ENCODE peak calls at places on chromosomes 12 and 14, in eight cellular contexts. Q is left ventricle myocardium inferior, U is fibroblast of the aortic adventitia, F is IMR-90, V is astrocyte, I is foreskin fibroblast, N is lower lobe of right lung, T is PC-3. P is an unnamed sample.

GRCh38 chr14:69741055-69741454 is 25.9 kb upstream of the SRSF5 start:
- DNase-seq in Q (no peak), U (no peak), F (no peak), V (no peak), I (no peak), N (no peak), T (peak; percentile 92), P (no peak)

GRCh38 chr12:14430394-14430986 is 65.0 kb downstream of the ATF7IP start:
- DNase-seq in Q (no peak), U (no peak), F (no peak), V (no peak), I (no peak), N (no peak), T (no peak), P (no peak)

GRCh38 chr12:130708648-130709047 is 7.5 kb downstream of the RIMBP2 start:
- DNase-seq in Q (no peak), U (no peak), F (no peak), V (no peak), I (no peak), N (no peak), T (no peak), P (no peak)

GRCh38 chr12:79424109-79424721 is 266.5 kb downstream of the PAWR start:
- DNase-seq in Q (no peak), U (peak; percentile 94), F (peak; percentile 95), V (peak; percentile 97), I (peak; percentile 88), N (no peak), T (peak; percentile 97), P (peak; percentile 95)

GRCh38 chr14:83816755-83817154 is 1713.2 kb upstream of the FLRT2 start:
- DNase-seq in Q (no peak), U (no peak), F (peak; percentile 74), V (no peak), I (peak; percentile 42), N (no peak), T (peak; percentile 64), P (no peak)

GRCh38 chr12:131057722-131058515 is 104.2 kb downstream of the ADGRD1 start:
- DNase-seq in Q (no peak), U (no peak), F (no peak), V (no peak), I (no peak), N (no peak), T (no peak), P (no peak)

GRCh38 chr14:74510955-74511354 is 17.4 kb downstream of the ISCA2 start:
- DNase-seq in Q (no peak), U (peak; percentile 64), F (peak; percentile 81), V (peak; percentile 52), I (peak; percentile 94), N (peak; percentile 31), T (peak; percentile 70), P (no peak)

GRCh38 chr12:94100254-94100653 is 48.1 kb upstream of the PLXNC1 start:
- DNase-seq in Q (no peak), U (peak; percentile 21), F (peak; percentile 58), V (peak; percentile 91), I (no peak), N (no peak), T (peak; percentile 95), P (no peak)

GRCh38 chr12:2804390-2805145 is 7.9 kb upstream of the ITFG2 start:
- DNase-seq in Q (peak; percentile 76), U (peak; percentile 79), F (peak; percentile 82), V (peak; percentile 62), I (peak; percentile 85), N (no peak), T (peak; percentile 15), P (no peak)

GRCh38 chr14:24439830-24440605 is 2.6 kb downstream of the SDR39U1 start:
- DNase-seq in Q (no peak), U (peak; percentile 31), F (no peak), V (no peak), I (no peak), N (no peak), T (no peak), P (no peak)

GRCh38 chr14:95315156-95315555 is 4.6 kb downstream of the CLMN start:
- DNase-seq in Q (no peak), U (no peak), F (no peak), V (no peak), I (no peak), N (peak; percentile 34), T (no peak), P (no peak)

GRCh38 chr14:89349196-89350008 is 67.6 kb downstream of the FOXN3 start:
- DNase-seq in Q (no peak), U (no peak), F (no peak), V (peak; percentile 41), I (no peak), N (no peak), T (no peak), P (no peak)

GRCh38 chr14:89344871-89345270 is 72.2 kb downstream of the FOXN3 start:
- DNase-seq in Q (no peak), U (no peak), F (no peak), V (no peak), I (no peak), N (no peak), T (no peak), P (no peak)

GRCh38 chr14:89348726-89349125 is 68.3 kb downstream of the FOXN3 start:
- DNase-seq in Q (no peak), U (no peak), F (no peak), V (no peak), I (no peak), N (no peak), T (no peak), P (no peak)

GRCh38 chr14:89351364-89351957 is 65.6 kb downstream of the FOXN3 start:
- DNase-seq in Q (no peak), U (peak; percentile 33), F (peak; percentile 42), V (peak; percentile 34), I (peak; percentile 36), N (peak; percentile 56), T (no peak), P (no peak)

GRCh38 chr14:89347885-89348284 is 69.1 kb downstream of the FOXN3 start:
- DNase-seq in Q (no peak), U (no peak), F (no peak), V (no peak), I (no peak), N (no peak), T (no peak), P (no peak)
- H3K4me3 ChIP-seq in Q (no peak overlapping the region), U (no peak overlapping the region), F (no peak overlapping the region), V (no peak overlapping the region), I (no peak overlapping the region), N (no peak overlapping the region), T (no peak overlapping the region), P (no peak overlapping the region)

DNA sequence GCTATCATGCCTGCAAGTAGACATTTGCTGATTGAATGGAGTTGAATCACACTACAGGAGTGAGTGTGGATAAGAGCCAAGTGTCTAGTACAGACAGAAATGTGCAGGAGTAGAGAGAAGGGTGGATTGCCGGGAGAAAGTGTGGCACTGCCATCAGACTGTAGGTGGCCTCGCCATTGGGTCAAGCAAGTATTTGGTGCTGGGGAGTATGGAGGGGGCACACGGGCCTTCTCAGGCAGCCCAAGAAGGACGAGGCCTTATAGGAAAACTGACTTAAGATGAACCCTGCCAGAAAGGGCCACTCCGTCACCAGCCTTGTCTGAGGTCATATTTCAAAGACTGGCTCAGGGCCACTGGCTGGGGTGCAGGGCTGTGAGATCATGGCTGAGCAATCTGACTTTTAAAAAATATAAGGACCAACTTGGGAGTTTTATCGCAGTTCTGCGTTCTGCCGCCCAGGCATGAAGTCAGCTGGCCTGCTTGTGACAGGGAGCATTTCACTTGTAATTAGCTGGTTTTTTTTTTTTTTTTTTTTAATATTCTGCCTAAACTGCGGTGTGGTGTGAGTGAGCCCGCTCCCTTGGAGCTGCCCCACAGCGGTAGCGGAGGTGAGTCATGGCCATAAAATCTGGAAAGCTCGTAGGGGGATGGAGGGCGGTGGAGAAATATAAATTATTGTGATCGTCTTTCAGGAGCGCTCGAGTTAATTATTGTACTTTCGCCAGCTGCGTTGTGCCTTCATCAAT is 231.7 kb downstream of the C12orf75 start:
- DNase-seq in Q (peak; percentile 30), U (peak; percentile 86), F (peak; percentile 90), V (peak; percentile 89), I (peak; percentile 25), N (no peak), T (peak; percentile 96), P (peak; percentile 15)
- H3K4me3 ChIP-seq in Q (no peak overlapping the region), U (peak overlapping the region; percentile 9), F (peak overlapping the region; percentile 5), V (peak overlapping the region; percentile 53), I (no peak overlapping the region), N (no peak overlapping the region), T (peak overlapping the region; percentile 60), P (no peak overlapping the region)

GRCh38 chr12:108598553-108599250 is 818 bp upstream of the TMEM119 start:
- DNase-seq in Q (no peak), U (no peak), F (no peak), V (no peak), I (no peak), N (no peak), T (no peak), P (no peak)

GRCh38 chr12:108595711-108596647 is 1.9 kb downstream of the TMEM119 start:
- DNase-seq in Q (no peak), U (no peak), F (no peak), V (no peak), I (peak; percentile 59), N (no peak), T (no peak), P (no peak)

GRCh38 chr12:108597559-108598471 is at the start of gene TMEM119:
- DNase-seq in Q (peak; percentile 39), U (peak; percentile 77), F (peak; percentile 37), V (no peak), I (peak; percentile 92), N (no peak), T (no peak), P (peak; percentile 36)

GRCh38 chr12:108594960-108595710 is 2.7 kb downstream of the TMEM119 start:
- DNase-seq in Q (no peak), U (no peak), F (no peak), V (no peak), I (no peak), N (no peak), T (no peak), P (no peak)

GRCh38 chr12:108596854-108597558 is 878 bp downstream of the TMEM119 start:
- DNase-seq in Q (no peak), U (no peak), F (no peak), V (no peak), I (peak; percentile 42), N (no peak), T (no peak), P (no peak)
- H3K4me3 ChIP-seq in Q (peak overlapping the region; percentile 43), U (peak overlapping the region; percentile 93), F (peak overlapping the region; percentile 38), V (peak overlapping the region; percentile 52), I (peak overlapping the region; percentile 100), N (peak overlapping the region; percentile 44), T (no peak overlapping the region), P (peak overlapping the region; percentile 62)

GRCh38 chr12:113358381-113359132 is at the start of gene PLBD2:
- DNase-seq in Q (peak; percentile 95), U (peak; percentile 89), F (peak; percentile 89), V (peak; percentile 81), I (peak; percentile 97), N (peak; percentile 97), T (peak; percentile 93), P (peak; percentile 52)

GRCh38 chr12:113359133-113359938 is 949 bp downstream of the PLBD2 start:
- DNase-seq in Q (peak; percentile 70), U (peak; percentile 56), F (peak; percentile 14), V (peak; percentile 12), I (peak; percentile 81), N (no peak), T (peak; percentile 23), P (no peak)

GRCh38 chr12:113364698-113365097 is 6.3 kb downstream of the PLBD2 start:
- DNase-seq in Q (no peak), U (no peak), F (no peak), V (no peak), I (no peak), N (no peak), T (no peak), P (no peak)

GRCh38 chr12:113361574-113362370 is 3.4 kb downstream of the PLBD2 start:
- DNase-seq in Q (no peak), U (peak; percentile 39), F (no peak), V (no peak), I (no peak), N (no peak), T (no peak), P (no peak)

GRCh38 chr12:113359939-113360748 is 1.8 kb downstream of the PLBD2 start:
- DNase-seq in Q (peak; percentile 23), U (peak; percentile 3), F (no peak), V (no peak), I (peak; percentile 49), N (no peak), T (peak; percentile 19), P (no peak)
- H3K4me3 ChIP-seq in Q (peak overlapping the region; percentile 91), U (peak overlapping the region; percentile 96), F (no peak overlapping the region), V (peak overlapping the region; percentile 24), I (peak overlapping the region; percentile 94), N (peak overlapping the region; percentile 2), T (peak overlapping the region; percentile 86), P (peak overlapping the region; percentile 93)

P was measured in BJ.